ENCODE peak calls at places on chromosomes 12 and 14, in ten cellular contexts. U is body of pancreas; Y is AG08395; R is A549; K is AG04450; M is KBM-7; G is B cell; O is astrocyte of the spinal cord; N is stimulated activated CD8-positive, alpha-beta memory T cell treated with anti-CD3 and anti-CD28 coated beads, Interleukin-12 subunit alpha, Interleukin-12 subunit beta, amount 100 ng/mL, for 4 hours; I is activated T-cell treated with anti-CD3 and anti-CD28 coated beads, Interleukin-2, amount 50 U/mL, for 72 hours. W is an unnamed sample.

GRCh38 chr12:24911284-24911791 is 37.6 kb downstream of the BCAT1 start:
- DNase-seq in U (no peak), Y (peak), R (no peak), K (peak), M (no peak), G (no peak), O (peak), N (no peak), I (no peak), W (no peak)

GRCh38 chr12:123767613-123768012 is 5.5 kb downstream of the DNAH10 start:
- DNase-seq in U (no peak), Y (no peak), R (no peak), K (no peak), M (no peak), G (no peak), O (no peak), N (peak), I (peak), W (no peak)

GRCh38 chr12:26317942-26318565 is 122.7 kb downstream of the SSPN start:
- DNase-seq in U (no peak), Y (peak), R (no peak), K (no peak), M (no peak), G (no peak), O (peak), N (no peak), I (peak), W (no peak)

GRCh38 chr12:4355843-4356327 is 23.6 kb downstream of the FGF23 start:
- DNase-seq in U (peak), Y (no peak), R (no peak), K (no peak), M (peak), G (peak), O (peak), N (peak), I (peak), W (no peak)

GRCh38 chr14:105665247-105665950 is 139.0 kb downstream of the TMEM121 start:
- DNase-seq in U (no peak), Y (no peak), R (no peak), K (no peak), M (no peak), G (no peak), O (no peak), N (no peak), I (no peak), W (no peak)

GRCh38 chr12:77118696-77119095 is 53.3 kb upstream of the E2F7 start:
- DNase-seq in U (no peak), Y (no peak), R (no peak), K (no peak), M (no peak), G (no peak), O (peak), N (no peak), I (no peak), W (no peak)

GRCh38 chr12:100741084-100741711 is 53.4 kb upstream of the ANO4 start:
- DNase-seq in U (no peak), Y (peak), R (peak), K (no peak), M (peak), G (peak), O (peak), N (no peak), I (no peak), W (no peak)

GRCh38 chr12:76085159-76085868 is 829 bp upstream of the NAP1L1 start:
- DNase-seq in U (no peak), Y (no peak), R (no peak), K (no peak), M (peak), G (peak), O (peak), N (no peak), I (peak), W (no peak)

GRCh38 chr12:6378709-6379427 is 3.5 kb upstream of the SCNN1A start:
- DNase-seq in U (no peak), Y (no peak), R (no peak), K (no peak), M (no peak), G (no peak), O (no peak), N (no peak), I (no peak), W (no peak)

GRCh38 chr12:57611116-57611809 is at the start of gene ARHGEF25:
- DNase-seq in U (peak), Y (peak), R (peak), K (no peak), M (peak), G (peak), O (peak), N (peak), I (peak), W (peak)

GRCh38 chr12:53096089-53096741 is 1.3 kb upstream of the IGFBP6 start:
- DNase-seq in U (peak), Y (peak), R (no peak), K (peak), M (no peak), G (no peak), O (peak), N (no peak), I (no peak), W (peak)

GRCh38 chr12:104494816-104495158 is 38.0 kb downstream of the CHST11 start:
- DNase-seq in U (no peak), Y (no peak), R (no peak), K (no peak), M (no peak), G (no peak), O (peak), N (no peak), I (no peak), W (no peak)

GRCh38 chr14:66965831-66966230 is 223.4 kb upstream of the GARIN2 start:
- DNase-seq in U (no peak), Y (peak), R (no peak), K (no peak), M (no peak), G (no peak), O (peak), N (no peak), I (no peak), W (no peak)

GRCh38 chr14:99675381-99675835 is 8.7 kb upstream of the CYP46A1 start:
- DNase-seq in U (no peak), Y (no peak), R (no peak), K (no peak), M (no peak), G (no peak), O (no peak), N (no peak), I (no peak), W (no peak)

GRCh38 chr12:3418609-3419469 is 72.2 kb upstream of the PRMT8 start:
- DNase-seq in U (peak), Y (no peak), R (no peak), K (no peak), M (no peak), G (no peak), O (no peak), N (no peak), I (no peak), W (no peak)

GRCh38 chr14:81313200-81313599 is 86.9 kb downstream of the STON2 start:
- DNase-seq in U (no peak), Y (no peak), R (no peak), K (no peak), M (no peak), G (no peak), O (no peak), N (no peak), I (no peak), W (no peak)

GRCh38 chr12:19744760-19745218 is 305.5 kb downstream of the AEBP2 start:
- DNase-seq in U (no peak), Y (no peak), R (no peak), K (peak), M (no peak), G (no peak), O (peak), N (no peak), I (no peak), W (no peak)

GRCh38 chr12:76457010-76457409 is 102.6 kb downstream of the OSBPL8 start:
- DNase-seq in U (no peak), Y (no peak), R (no peak), K (no peak), M (no peak), G (no peak), O (no peak), N (no peak), I (no peak), W (no peak)